ENCODE peak calls at places on chromosomes 16 and 17, in nine cellular contexts. T is A549, A is body of pancreas, I is tibial nerve, N is esophagus squamous epithelium, Y is BJ, D is GM12865, H is cardiac muscle cell, B is pancreas. K is an unnamed sample.

GRCh38 chr16:89815639-89816348 is 653 bp downstream of the FANCA start:
- DNase-seq in H (no peak), N (no peak), T (peak), I (no peak), B (no peak), D (peak), A (no peak), Y (no peak), K (no peak)

GRCh38 chr17:31825961-31826691 is 32.9 kb downstream of the COPRS start:
- DNase-seq in I (no peak), A (peak), H (peak), T (no peak), B (no peak), N (no peak), Y (no peak), D (no peak), K (no peak)

GRCh38 chr17:9833922-9834321 is 8.2 kb downstream of the GLP2R start:
- DNase-seq in I (no peak), N (no peak), T (no peak), A (no peak), B (no peak), H (no peak), D (no peak), Y (no peak), K (no peak)

GRCh38 chr17:28519236-28519635 is 13.1 kb downstream of the FOXN1 start:
- DNase-seq in D (no peak), A (no peak), T (no peak), N (no peak), Y (no peak), I (no peak), B (no peak), H (no peak), K (no peak)

GRCh38 chr17:46851029-46851741 is at the start of gene WNT9B:
- DNase-seq in Y (no peak), D (no peak), N (no peak), T (peak), I (no peak), H (no peak), B (peak), A (peak), K (no peak)

GRCh38 chr17:29549169-29549935 is 17.5 kb downstream of the ABHD15 start:
- DNase-seq in Y (no peak), T (no peak), B (no peak), A (no peak), N (no peak), I (no peak), D (peak), H (peak), K (peak)

GRCh38 chr16:85923153-85924021 is 24.4 kb downstream of the IRF8 start:
- DNase-seq in Y (peak), T (peak), A (no peak), N (no peak), H (peak), D (no peak), I (no peak), B (no peak), K (no peak)

GRCh38 chr16:27177031-27177774 is 26.1 kb upstream of the KDM8 start:
- DNase-seq in D (no peak), H (peak), I (no peak), B (no peak), A (no peak), N (no peak), Y (no peak), T (peak), K (peak)

GRCh38 chr16:86991679-86992078 is 325.5 kb downstream of the C16orf95 start:
- DNase-seq in I (no peak), B (no peak), H (no peak), D (no peak), A (no peak), T (no peak), Y (no peak), N (no peak), K (no peak)

GRCh38 chr16:17068524-17068923 is 402.2 kb downstream of the XYLT1 start:
- DNase-seq in I (no peak), H (no peak), A (no peak), D (peak), T (no peak), N (no peak), Y (no peak), B (no peak), K (no peak)

GRCh38 chr16:3444032-3444388 is 530 bp downstream of the NAA60 start:
- DNase-seq in H (peak), D (peak), T (peak), I (no peak), B (no peak), N (no peak), Y (no peak), A (no peak), K (peak)

GRCh38 chr16:73171901-73172619 is 124.1 kb upstream of the ZFHX3 start:
- DNase-seq in D (no peak), Y (no peak), A (peak), N (no peak), H (no peak), I (no peak), T (no peak), B (no peak), K (no peak)

GRCh38 chr16:2895813-2896212 is 12.8 kb downstream of the FLYWCH2 start:
- DNase-seq in B (no peak), N (no peak), T (peak), A (no peak), D (no peak), H (no peak), I (no peak), Y (no peak), K (no peak)

GRCh38 chr16:53135329-53135728 is 80.5 kb downstream of the CHD9 start:
- DNase-seq in A (no peak), H (no peak), Y (no peak), T (no peak), B (no peak), I (no peak), N (no peak), D (no peak), K (no peak)

GRCh38 chr16:49608801-49609200 is 235.2 kb downstream of the C16orf78 start:
- DNase-seq in Y (no peak), B (no peak), I (no peak), H (peak), D (peak), N (no peak), A (no peak), T (peak), K (peak)

GRCh38 chr16:30342751-30343490 is 12.2 kb downstream of the CD2BP2 start:
- DNase-seq in I (no peak), H (no peak), D (no peak), T (no peak), Y (no peak), A (no peak), N (no peak), B (no peak), K (no peak)

GRCh38 chr17:74892974-74893911 is at the start of gene FADS6:
- DNase-seq in A (peak), Y (no peak), N (no peak), B (no peak), T (no peak), H (no peak), I (no peak), D (no peak), K (no peak)

GRCh38 chr16:1770328-1771071 is 843 bp downstream of the NME3 start:
- DNase-seq in N (no peak), B (peak), D (peak), I (peak), A (peak), Y (no peak), H (peak), T (peak), K (no peak)

GRCh38 chr17:66855204-66855603 is 20.3 kb downstream of the CACNG5 start:
- DNase-seq in D (peak), A (no peak), N (no peak), Y (no peak), B (no peak), T (no peak), H (peak), I (no peak), K (no peak)

GRCh38 chr17:66858182-66859083 is 23.5 kb downstream of the CACNG5 start:
- DNase-seq in I (no peak), T (no peak), D (no peak), H (no peak), N (no peak), B (no peak), Y (no peak), A (no peak), K (no peak)

GRCh38 chr17:66863820-66864219 is 28.9 kb downstream of the CACNG5 start:
- DNase-seq in B (no peak), T (no peak), N (no peak), Y (no peak), I (no peak), H (no peak), A (no peak), D (no peak), K (no peak)

GRCh38 chr17:66865151-66865550 is 30.2 kb downstream of the CACNG5 start:
- DNase-seq in B (no peak), I (no peak), N (no peak), D (no peak), T (no peak), H (no peak), A (no peak), Y (no peak), K (no peak)

DNA sequence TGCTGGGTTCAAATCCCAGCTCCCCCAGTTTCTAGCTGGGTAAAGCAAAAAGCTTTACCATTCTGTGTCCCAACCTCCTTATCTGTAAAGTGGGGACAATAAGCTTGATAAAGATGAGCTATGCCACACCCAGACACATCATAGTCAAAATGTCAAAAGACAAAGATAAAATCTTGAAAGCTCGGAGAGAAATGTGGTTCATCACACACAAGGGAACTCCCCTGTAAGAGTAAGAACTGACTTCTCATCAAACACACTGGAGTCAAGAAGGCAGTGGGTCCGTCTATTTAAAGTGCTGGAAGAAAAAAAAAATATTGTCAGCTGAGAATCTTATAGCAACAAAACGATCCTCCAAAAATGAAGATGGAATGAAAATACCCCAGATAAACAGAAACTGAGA is 25.3 kb downstream of the CACNG5 start:
- DNase-seq in N (no peak), B (no peak), H (no peak), Y (no peak), A (no peak), T (no peak), D (no peak), I (no peak), K (no peak)
- TF ChIP-seq CTCF in N (no peak), B (no peak), H (no peak), Y (no peak), A (no peak), T (no peak), D (no peak), I (no peak), K (no peak)

GRCh38 chr17:48492401-48493298 is 38.2 kb downstream of the HOXB1 start:
- DNase-seq in T (peak), A (peak), I (peak), D (peak), B (peak), Y (no peak), H (peak), N (no peak), K (no peak)
- H3K4me3 ChIP-seq in T (peak), A (no peak), I (peak), D (peak), B (no peak), Y (no peak), H (no peak), N (peak), K (peak)

DNA sequence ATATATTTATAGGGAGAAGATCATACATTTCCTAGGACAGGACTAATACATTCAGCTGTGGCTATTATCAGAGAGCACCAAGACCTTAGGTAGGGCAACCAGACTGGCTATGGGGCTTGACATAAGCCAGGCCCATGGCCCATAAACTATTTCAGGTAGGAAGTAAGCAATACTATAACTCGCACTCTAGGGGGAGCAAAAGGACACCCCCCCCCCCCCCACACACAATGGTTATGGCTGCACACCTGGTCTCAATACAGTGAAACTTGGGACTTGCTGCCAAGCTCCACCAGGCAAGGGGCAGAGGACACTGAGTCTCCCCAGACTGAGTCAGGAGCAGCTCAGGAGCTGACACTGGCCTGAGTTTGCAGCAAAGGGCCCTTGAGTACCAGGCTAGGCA is 348.9 kb upstream of the ASIC2 start:
- DNase-seq in H (no peak), I (no peak), N (no peak), D (peak), T (peak), Y (no peak), B (no peak), A (no peak), K (no peak)
- TF ChIP-seq CTCF in H (no peak), I (no peak), N (no peak), D (no peak), T (no peak), Y (no peak), B (no peak), A (no peak), K (no peak)

GRCh38 chr17:80261895-80262279 is 1.2 kb downstream of the RNF213 start:
- DNase-seq in A (no peak), I (no peak), B (no peak), T (no peak), H (no peak), Y (no peak), N (no peak), D (no peak), K (no peak)

GRCh38 chr17:80262775-80263244 is 2.2 kb downstream of the RNF213 start:
- DNase-seq in B (no peak), H (no peak), T (no peak), D (no peak), A (no peak), I (no peak), N (no peak), Y (no peak), K (no peak)

GRCh38 chr17:80263253-80264047 is 2.8 kb downstream of the RNF213 start:
- DNase-seq in Y (no peak), B (peak), H (peak), T (peak), D (peak), N (peak), I (peak), A (peak), K (peak)

GRCh38 chr17:80261159-80261894 is 675 bp downstream of the RNF213 start:
- DNase-seq in Y (no peak), N (no peak), H (peak), D (peak), I (peak), T (peak), B (peak), A (peak), K (no peak)

GRCh38 chr17:80262291-80262690 is 1.6 kb downstream of the RNF213 start:
- DNase-seq in I (no peak), N (no peak), A (no peak), T (no peak), Y (no peak), B (no peak), H (no peak), D (no peak), K (no peak)
- H3K4me3 ChIP-seq in I (no peak), N (peak), A (no peak), T (peak), Y (peak), B (no peak), H (no peak), D (no peak), K (peak)

DNA sequence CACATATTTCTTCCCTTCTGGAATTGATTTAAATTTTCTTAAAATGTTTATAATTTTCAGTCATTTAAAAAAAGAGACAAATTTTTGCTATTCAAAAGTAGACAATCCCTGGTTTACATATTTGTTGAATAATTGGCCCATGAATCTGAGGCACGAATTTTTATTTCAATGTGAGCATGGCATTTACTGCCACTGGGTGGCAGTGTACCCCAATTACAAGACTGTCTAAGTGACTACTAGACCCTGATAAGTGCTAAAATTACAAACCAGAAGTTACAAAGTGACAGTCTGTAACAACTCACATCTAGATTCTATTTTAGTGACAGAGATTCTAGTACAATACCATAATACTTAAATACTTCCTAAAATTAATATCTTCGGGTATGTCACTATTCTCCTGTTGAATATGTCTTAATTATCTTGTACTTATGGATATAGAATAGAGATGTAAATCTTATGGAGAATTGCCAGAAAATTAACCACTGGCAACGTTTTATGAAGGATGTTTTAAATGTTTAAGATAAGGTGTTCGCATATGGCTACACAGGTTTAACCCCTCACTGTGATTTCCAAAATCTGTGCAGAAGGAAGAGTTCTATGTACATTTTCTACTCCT is 235.8 kb downstream of the MAP2K4 start:
- DNase-seq in B (no peak), Y (peak), N (no peak), I (no peak), H (peak), D (peak), T (peak), A (peak), K (peak)
- TF ChIP-seq CTCF in B (peak), Y (peak), N (peak), I (peak), H (peak), D (peak), T (peak), A (peak), K (peak)

DNA sequence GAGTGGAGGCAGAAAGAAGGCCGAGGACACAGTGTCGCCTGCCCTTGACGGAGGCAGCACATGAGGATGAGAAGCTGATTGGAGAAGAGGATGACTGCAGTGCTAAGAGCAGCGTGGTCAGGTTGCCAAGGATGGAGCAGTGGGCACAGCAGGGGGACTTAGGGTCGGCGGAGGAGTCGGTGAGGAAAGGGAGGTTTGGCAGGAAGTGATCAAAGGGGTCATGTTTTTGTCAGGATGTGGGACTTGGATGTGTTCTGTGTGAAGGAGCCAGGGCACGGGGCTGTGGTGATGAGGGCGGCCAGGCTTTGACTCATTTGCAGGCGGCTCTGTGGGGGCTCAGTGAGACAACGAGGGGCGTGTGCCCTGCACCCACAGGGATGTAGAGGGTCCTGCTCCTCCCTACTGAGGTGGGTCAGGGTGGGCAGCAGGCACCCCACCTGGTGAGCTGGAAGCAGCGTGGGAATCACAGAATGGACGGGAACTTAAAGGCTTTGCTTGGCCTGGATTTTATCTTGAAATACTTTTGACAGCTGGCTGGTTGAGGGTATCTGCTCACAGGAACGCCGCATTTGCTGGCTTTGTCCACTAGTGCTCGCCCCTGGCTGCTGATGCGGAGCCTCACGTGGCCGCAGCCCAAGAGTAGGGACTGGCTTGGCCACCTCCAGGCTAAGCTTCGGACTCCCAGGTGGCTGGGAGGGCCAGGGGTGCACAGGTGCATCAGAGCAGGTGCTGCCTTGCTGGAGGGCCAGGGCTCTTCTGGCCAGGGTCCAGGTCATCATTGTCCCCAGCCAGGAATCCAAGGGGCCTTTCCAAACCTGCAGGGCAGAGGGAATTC is 6.0 kb downstream of the MPG start:
- DNase-seq in H (peak), N (no peak), A (no peak), T (no peak), I (no peak), B (no peak), Y (no peak), D (no peak), K (no peak)
- H3K4me3 ChIP-seq in H (no peak), N (no peak), A (no peak), T (no peak), I (no peak), B (no peak), Y (no peak), D (no peak), K (no peak)

DNA sequence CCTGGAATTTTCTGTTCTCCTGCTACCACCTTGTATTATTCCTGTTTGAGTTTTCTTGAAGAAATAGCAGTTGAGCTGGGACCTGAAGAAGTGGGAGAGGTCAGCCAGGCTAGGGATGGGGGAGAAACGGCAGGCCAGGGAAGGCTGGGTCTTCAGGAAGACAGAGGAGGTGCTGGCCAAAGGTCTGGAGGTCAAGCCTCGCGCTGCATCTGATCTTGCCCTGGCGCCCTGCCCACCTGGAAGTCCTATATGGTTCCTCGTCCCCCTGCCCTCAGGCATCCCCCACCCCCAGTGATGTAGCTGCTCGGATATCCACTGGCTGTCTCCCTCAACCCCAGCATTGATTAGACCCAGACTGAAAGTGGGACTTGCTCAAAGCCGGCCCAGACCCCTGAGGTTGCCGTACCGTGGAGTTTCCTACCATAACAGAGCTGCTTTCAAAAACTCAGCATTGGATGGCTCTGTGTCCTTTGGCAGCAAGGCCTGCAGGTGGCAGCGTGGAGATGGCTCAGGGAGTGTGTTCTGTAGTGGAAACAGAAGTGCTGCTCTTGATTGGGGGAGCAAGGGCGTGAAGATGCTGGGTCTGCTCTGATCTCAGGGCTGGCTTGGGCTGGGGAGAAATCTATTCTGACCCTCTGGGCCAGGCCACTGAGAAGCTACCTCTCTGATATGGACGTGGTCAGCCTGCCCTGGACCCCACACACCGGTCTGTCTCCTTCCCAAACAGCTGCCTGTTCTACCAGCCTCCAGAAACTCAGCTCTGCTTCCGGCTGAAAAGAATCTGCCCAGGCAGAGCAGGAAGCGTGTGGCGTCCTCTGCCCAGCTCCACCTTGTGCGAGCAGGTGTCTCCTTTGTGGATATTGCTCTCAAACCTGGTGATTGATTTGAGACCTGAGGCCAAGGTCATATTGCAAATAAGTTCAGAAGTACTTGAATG is 107.0 kb upstream of the CACNG5 start:
- DNase-seq in D (peak), I (peak), H (peak), N (no peak), A (peak), Y (no peak), T (peak), B (peak), K (peak)
- TF ChIP-seq CTCF in D (peak), I (peak), H (peak), N (peak), A (peak), Y (peak), T (peak), B (peak), K (peak)

GRCh38 chr17:68600123-68600880 is 865 bp downstream of the FAM20A start:
- DNase-seq in D (peak), Y (no peak), H (no peak), N (no peak), I (no peak), T (peak), B (peak), A (peak), K (no peak)

GRCh38 chr17:68598074-68598473 is 3.1 kb downstream of the FAM20A start:
- DNase-seq in A (no peak), B (no peak), T (no peak), H (no peak), N (no peak), D (no peak), I (no peak), Y (no peak), K (no peak)

GRCh38 chr17:68599873-68600122 is 1.4 kb downstream of the FAM20A start:
- DNase-seq in A (no peak), H (no peak), D (no peak), N (no peak), Y (no peak), I (no peak), T (no peak), B (no peak), K (no peak)

GRCh38 chr17:68598545-68598961 is 2.6 kb downstream of the FAM20A start:
- DNase-seq in A (no peak), H (no peak), B (no peak), N (no peak), T (no peak), I (no peak), Y (no peak), D (no peak), K (no peak)

GRCh38 chr17:68599091-68599872 is 1.9 kb downstream of the FAM20A start:
- DNase-seq in A (no peak), H (no peak), I (no peak), Y (peak), B (no peak), D (no peak), T (no peak), N (no peak), K (no peak)
- H3K4me3 ChIP-seq in A (no peak), H (peak), I (peak), Y (peak), B (no peak), D (no peak), T (no peak), N (peak), K (no peak)

K was measured in astrocyte of the cerebellum.